ENCODE peak calls at places on chromosomes 11 and 22, in ten cellular contexts. Z is left cardiac atrium; K is lower lobe of right lung; F is stimulated activated CD8-positive, alpha-beta memory T cell treated with anti-CD3 and anti-CD28 coated beads, Interleukin-2, amount 100 ng/mL, for 1 hour; S is effector memory CD4-positive, alpha-beta T cell; G is C1 segment of cervical spinal cord; Y is colonic mucosa; C is stimulated activated naive CD4-positive, alpha-beta T cell; Q is Calu3; M is activated CD4-positive, CD25-positive, alpha-beta regulatory T cell. L is an unnamed sample.

GRCh38 chr11:46492540-46492939 is 101.0 kb upstream of the CHRM4 start:
- DNase-seq in Z (no peak), K (no peak), F (no peak), S (no peak), G (no peak), Y (peak; percentile 76), C (no peak), Q (no peak), M (no peak), L (no peak)

GRCh38 chr11:123560001-123560400 is 94.4 kb downstream of the SCN3B start:
- DNase-seq in Z (peak; percentile 62), K (no peak), F (no peak), S (no peak), G (peak; percentile 48), Y (no peak), C (peak; percentile 49), Q (no peak), M (no peak), L (peak; percentile 77)

GRCh38 chr11:43578346-43579170 is 102.0 kb upstream of the HSD17B12 start:
- DNase-seq in Z (no peak), K (no peak), F (no peak), S (no peak), G (no peak), Y (no peak), C (no peak), Q (no peak), M (no peak), L (no peak)

GRCh38 chr11:21511835-21512440 is 680.9 kb upstream of the ANO5 start:
- DNase-seq in Z (peak; percentile 45), K (peak; percentile 69), F (peak; percentile 0), S (no peak), G (no peak), Y (peak; percentile 57), C (no peak), Q (peak; percentile 83), M (no peak), L (peak; percentile 34)

GRCh38 chr11:122645847-122646246 is 9.7 kb upstream of the UBASH3B start:
- DNase-seq in Z (no peak), K (no peak), F (no peak), S (no peak), G (no peak), Y (no peak), C (no peak), Q (no peak), M (no peak), L (no peak)

GRCh38 chr11:2778630-2779498 is 79.1 kb upstream of the KCNQ1OT1 start:
- DNase-seq in Z (peak; percentile 81), K (peak; percentile 84), F (no peak), S (no peak), G (peak; percentile 66), Y (peak; percentile 85), C (no peak), Q (peak; percentile 68), M (no peak), L (peak; percentile 89)

GRCh38 chr22:20567993-20568417 is 60.6 kb downstream of the MED15 start:
- DNase-seq in Z (peak; percentile 13), K (no peak), F (no peak), S (no peak), G (no peak), Y (no peak), C (no peak), Q (peak; percentile 51), M (no peak), L (peak; percentile 41)

GRCh38 chr11:92211576-92212167 is 12.9 kb upstream of the FAT3 start:
- DNase-seq in Z (no peak), K (no peak), F (no peak), S (no peak), G (no peak), Y (no peak), C (no peak), Q (peak; percentile 37), M (no peak), L (peak; percentile 30)

GRCh38 chr11:69243496-69244200 is 50.3 kb upstream of the MYEOV start:
- DNase-seq in Z (no peak), K (no peak), F (no peak), S (no peak), G (no peak), Y (peak; percentile 8), C (no peak), Q (no peak), M (no peak), L (no peak)

GRCh38 chr11:96012086-96012824 is 88.3 kb upstream of the MTMR2 start:
- DNase-seq in Z (peak; percentile 34), K (peak; percentile 49), F (peak; percentile 20), S (peak; percentile 13), G (peak; percentile 46), Y (peak; percentile 65), C (peak; percentile 75), Q (peak; percentile 60), M (no peak), L (no peak)

GRCh38 chr11:117535201-117535869 is 207.7 kb downstream of the CEP164 start:
- DNase-seq in Z (peak; percentile 46), K (peak; percentile 56), F (no peak), S (no peak), G (peak; percentile 69), Y (peak; percentile 49), C (no peak), Q (peak; percentile 7), M (no peak), L (peak; percentile 78)

GRCh38 chr11:46305295-46305694 is 27.8 kb downstream of the CREB3L1 start:
- DNase-seq in Z (no peak), K (no peak), F (no peak), S (no peak), G (no peak), Y (no peak), C (peak; percentile 28), Q (no peak), M (no peak), L (no peak)

GRCh38 chr11:40062616-40063015 is 1396.8 kb downstream of the LRRC4C start:
- DNase-seq in Z (no peak), K (no peak), F (no peak), S (no peak), G (no peak), Y (no peak), C (no peak), Q (no peak), M (no peak), L (no peak)

GRCh38 chr11:60906132-60906972 is at the start of gene PRPF19:
- DNase-seq in Z (peak; percentile 96), K (peak; percentile 96), F (peak; percentile 94), S (peak; percentile 99), G (peak; percentile 86), Y (peak; percentile 99), C (peak; percentile 99), Q (peak; percentile 97), M (peak; percentile 99), L (peak; percentile 98)

GRCh38 chr11:78469905-78470304 is 52.3 kb upstream of the GAB2 start:
- DNase-seq in Z (no peak), K (no peak), F (no peak), S (no peak), G (no peak), Y (no peak), C (no peak), Q (no peak), M (no peak), L (no peak)

GRCh38 chr22:22908941-22909604 is 21.5 kb downstream of the IGLL5 start:
- DNase-seq in Z (no peak), K (no peak), F (no peak), S (no peak), G (no peak), Y (no peak), C (no peak), Q (no peak), M (no peak), L (no peak)

GRCh38 chr11:10407055-10407454 is 48.0 kb upstream of the AMPD3 start:
- DNase-seq in Z (no peak), K (no peak), F (no peak), S (no peak), G (no peak), Y (no peak), C (no peak), Q (no peak), M (no peak), L (no peak)

GRCh38 chr11:32494629-32495028 is 59.3 kb upstream of the WT1 start:
- DNase-seq in Z (no peak), K (no peak), F (no peak), S (no peak), G (no peak), Y (no peak), C (no peak), Q (no peak), M (no peak), L (no peak)

GRCh38 chr11:134485316-134485715 is 73.3 kb upstream of the B3GAT1 start:
- DNase-seq in Z (no peak), K (no peak), F (no peak), S (no peak), G (no peak), Y (no peak), C (no peak), Q (no peak), M (no peak), L (no peak)

GRCh38 chr11:114129699-114130659 is 70.5 kb downstream of the ZBTB16 start:
- DNase-seq in Z (no peak), K (no peak), F (no peak), S (no peak), G (no peak), Y (no peak), C (no peak), Q (no peak), M (no peak), L (no peak)

GRCh38 chr11:100525635-100526034 is 161.5 kb upstream of the ARHGAP42 start:
- DNase-seq in Z (no peak), K (no peak), F (no peak), S (no peak), G (no peak), Y (no peak), C (no peak), Q (no peak), M (no peak), L (no peak)

GRCh38 chr11:22331771-22332170 is 6.4 kb upstream of the SLC17A6 start:
- DNase-seq in Z (no peak), K (no peak), F (no peak), S (no peak), G (no peak), Y (no peak), C (no peak), Q (no peak), M (no peak), L (no peak)

GRCh38 chr11:60377737-60378136 is 595 bp upstream of the MS4A7 start:
- DNase-seq in Z (peak; percentile 41), K (peak; percentile 79), F (no peak), S (no peak), G (no peak), Y (peak; percentile 36), C (no peak), Q (no peak), M (no peak), L (peak; percentile 55)

GRCh38 chr11:120613264-120614226 is 102.0 kb downstream of the GRIK4 start:
- DNase-seq in Z (no peak), K (no peak), F (no peak), S (no peak), G (no peak), Y (no peak), C (no peak), Q (no peak), M (no peak), L (no peak)

GRCh38 chr11:102410382-102410784 is 42.2 kb downstream of the TMEM123 start:
- DNase-seq in Z (no peak), K (no peak), F (no peak), S (no peak), G (no peak), Y (no peak), C (no peak), Q (no peak), M (no peak), L (no peak)

GRCh38 chr11:115645631-115646271 is 141.5 kb upstream of the CADM1 start:
- DNase-seq in Z (peak; percentile 66), K (no peak), F (no peak), S (no peak), G (no peak), Y (no peak), C (no peak), Q (no peak), M (no peak), L (peak; percentile 75)

GRCh38 chr11:113549611-113550061 is 74.4 kb upstream of the DRD2 start:
- DNase-seq in Z (no peak), K (peak; percentile 56), F (no peak), S (no peak), G (no peak), Y (no peak), C (no peak), Q (no peak), M (no peak), L (no peak)

GRCh38 chr11:94638278-94638901 is 71.2 kb downstream of the PIWIL4 start:
- DNase-seq in Z (no peak), K (no peak), F (no peak), S (no peak), G (no peak), Y (no peak), C (no peak), Q (no peak), M (no peak), L (no peak)